ENCODE peak calls at places on chromosomes 1 and 21, in six cellular contexts. T is IMR-90, P is A549, K is ovary, X is left ventricle myocardium inferior, H is fibroblast of mammary gland. F is an unnamed sample.

GRCh38 chr1:201530741-201531521 is 8.0 kb upstream of the NAV1 start:
- DNase-seq in P (peak), K (peak), H (peak), T (peak), X (peak), F (peak)

GRCh38 chr1:73306899-73307555 is 890.9 kb downstream of the LRRIQ3 start:
- DNase-seq in H (no peak), P (no peak), K (no peak), T (no peak), X (no peak), F (no peak)

GRCh38 chr21:42892931-42893660 is at the start of gene NDUFV3:
- DNase-seq in H (peak), P (peak), X (peak), K (peak), T (peak), F (peak)

GRCh38 chr1:31013187-31013864 is 52.2 kb downstream of the PUM1 start:
- DNase-seq in P (no peak), X (no peak), K (no peak), H (peak), T (peak), F (peak)

GRCh38 chr1:230091473-230092231 is 24.6 kb downstream of the GALNT2 start:
- DNase-seq in P (no peak), X (no peak), T (peak), K (no peak), H (peak), F (peak)

GRCh38 chr1:9363061-9363471 is 70.4 kb downstream of the SPSB1 start:
- DNase-seq in X (no peak), K (no peak), T (no peak), H (no peak), P (no peak), F (no peak)

GRCh38 chr1:52008074-52008809 is 17.7 kb upstream of the RAB3B start:
- DNase-seq in P (no peak), K (no peak), H (no peak), T (no peak), X (no peak), F (no peak)

GRCh38 chr1:97350662-97351061 is 570.2 kb downstream of the DPYD start:
- DNase-seq in T (peak), X (no peak), K (no peak), P (no peak), H (peak), F (no peak)

GRCh38 chr1:202623075-202623474 is 87.2 kb downstream of the SYT2 start:
- DNase-seq in P (peak), T (peak), X (peak), H (peak), K (peak), F (no peak)

GRCh38 chr1:2644171-2644570 is 11.4 kb upstream of the MMEL1 start:
- DNase-seq in P (no peak), H (no peak), X (no peak), T (no peak), K (peak), F (no peak)

DNA sequence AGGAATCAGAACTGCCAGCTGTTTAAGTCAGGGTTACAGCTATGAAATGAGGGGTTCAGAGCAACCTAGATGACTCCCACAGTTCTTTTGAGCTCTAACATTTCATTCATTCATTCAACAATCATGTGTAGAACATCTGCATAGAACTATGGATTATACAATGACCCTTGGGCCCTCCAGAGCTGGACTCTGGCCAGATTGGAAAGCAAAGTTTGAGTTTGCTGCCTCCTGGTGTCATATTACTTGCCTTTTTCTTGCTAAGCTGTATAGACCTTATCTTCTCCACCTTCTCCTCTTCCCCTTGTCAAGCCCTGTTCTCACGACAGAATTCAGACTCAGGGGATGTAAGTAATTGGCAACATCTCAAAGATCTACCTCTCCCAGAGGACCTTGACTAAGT is 4.0 kb downstream of the CASQ2 start:
- DNase-seq in K (no peak), X (no peak), P (peak), H (peak), T (peak), F (peak)
- TF ChIP-seq CTCF in K (no peak), X (peak), P (peak), H (peak), T (peak), F (peak)

DNA sequence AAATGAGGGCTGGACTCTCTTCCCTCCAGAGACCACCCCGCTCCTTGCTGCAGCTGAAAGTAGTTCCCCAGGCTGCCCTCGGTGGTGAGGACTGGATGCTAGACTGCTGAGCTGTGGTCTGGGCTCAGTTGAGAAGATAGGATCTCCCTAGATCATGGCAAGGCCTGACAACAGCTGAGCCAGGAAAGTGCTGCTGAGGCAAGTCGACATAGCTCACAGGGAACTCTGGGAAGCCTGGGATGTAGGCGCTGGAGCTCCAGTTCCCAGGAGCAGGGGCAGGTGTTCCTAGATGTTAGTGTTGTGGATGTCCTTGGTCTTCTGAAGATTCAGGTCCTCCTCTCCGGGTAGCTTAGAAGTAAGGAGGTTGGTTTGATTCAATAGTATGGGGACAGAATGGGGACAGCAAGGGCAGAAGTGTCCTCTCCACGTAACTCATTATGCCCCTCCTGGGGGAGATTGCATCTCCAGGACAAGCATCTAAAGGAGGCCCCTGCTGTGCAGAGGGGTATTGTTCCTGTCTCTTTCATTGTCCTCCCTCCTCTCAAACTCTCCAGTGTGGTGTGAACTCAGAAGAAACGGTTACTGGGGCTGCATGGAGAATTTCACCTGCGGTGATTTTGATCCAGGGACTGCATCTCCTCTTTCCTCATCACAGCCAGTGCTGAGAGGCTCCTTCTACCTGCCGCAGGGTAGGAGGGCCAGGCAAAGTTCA is 3.7 kb downstream of the CYB561D1 start:
- DNase-seq in K (no peak), P (no peak), X (no peak), H (no peak), T (no peak), F (no peak)
- H3K4me3 ChIP-seq in K (no peak), P (no peak), X (no peak), H (no peak), T (no peak), F (no peak)

GRCh38 chr1:218284917-218285635 is at the start of gene RRP15:
- DNase-seq in K (peak), P (peak), T (peak), X (peak), H (peak), F (peak)

GRCh38 chr1:218284377-218284916 is 646 bp upstream of the RRP15 start:
- DNase-seq in P (no peak), H (no peak), K (no peak), T (no peak), X (no peak), F (peak)

GRCh38 chr1:218275823-218276222 is 9.3 kb upstream of the RRP15 start:
- DNase-seq in K (no peak), X (no peak), P (no peak), H (no peak), T (no peak), F (no peak)

GRCh38 chr1:218281285-218281684 is 3.8 kb upstream of the RRP15 start:
- DNase-seq in H (peak), K (no peak), X (no peak), P (peak), T (no peak), F (no peak)
- TF ChIP-seq CTCF in H (no peak), K (no peak), X (no peak), P (peak), T (no peak), F (no peak)

GRCh38 chr1:199453731-199454130 is 573.8 kb upstream of the NR5A2 start:
- DNase-seq in T (peak), P (no peak), H (peak), K (no peak), X (no peak), F (no peak)

GRCh38 chr1:199449681-199450080 is 577.8 kb upstream of the NR5A2 start:
- DNase-seq in P (no peak), X (no peak), H (no peak), T (no peak), K (no peak), F (no peak)

GRCh38 chr1:199448641-199449040 is 578.9 kb upstream of the NR5A2 start:
- DNase-seq in X (no peak), T (no peak), H (no peak), K (no peak), P (no peak), F (no peak)

GRCh38 chr1:199449221-199449620 is 578.3 kb upstream of the NR5A2 start:
- DNase-seq in X (no peak), P (no peak), T (no peak), K (no peak), H (no peak), F (no peak)

GRCh38 chr1:199452627-199453026 is 574.9 kb upstream of the NR5A2 start:
- DNase-seq in P (no peak), H (no peak), T (no peak), K (no peak), X (no peak), F (no peak)
- H3K4me3 ChIP-seq in P (no peak), H (no peak), T (no peak), K (no peak), X (no peak), F (no peak)

GRCh38 chr21:18951291-18952038 is 547.9 kb upstream of the TMPRSS15 start:
- DNase-seq in K (no peak), T (no peak), P (peak), X (no peak), H (peak), F (no peak)
- TF ChIP-seq CTCF in K (no peak), T (no peak), P (no peak), X (peak), H (no peak), F (no peak)

F was measured in epithelial cell of esophagus.